ENCODE peak calls at places on chromosomes 12 and 14, in ten cellular contexts. X is choroid plexus epithelial cell, Q is heart right ventricle, N is thoracic aorta, F is epithelial cell of esophagus, L is lower lobe of right lung, B is spleen, Y is sigmoid colon, Z is breast epithelium, E is cardiac fibroblast. T is an unnamed sample.

GRCh38 chr12:40892528-40892927 is 200.3 kb downstream of the CNTN1 start:
- DNase-seq in X (no peak), Q (no peak), N (no peak), F (peak; percentile 61), L (no peak), B (no peak), Y (no peak), Z (no peak), E (no peak), T (no peak)

GRCh38 chr12:67819902-67820301 is 169.3 kb upstream of the IFNG-AS1 start:
- DNase-seq in X (no peak), Q (no peak), N (no peak), F (no peak), L (no peak), B (no peak), Y (no peak), Z (no peak), E (no peak), T (no peak)

GRCh38 chr14:30928462-30928861 is 54.1 kb downstream of the COCH start:
- DNase-seq in X (no peak), Q (no peak), N (no peak), F (no peak), L (no peak), B (no peak), Y (no peak), Z (no peak), E (peak; percentile 39), T (no peak)

GRCh38 chr14:63773504-63773903 is 45.6 kb upstream of the SGPP1 start:
- DNase-seq in X (no peak), Q (no peak), N (no peak), F (peak; percentile 82), L (no peak), B (no peak), Y (no peak), Z (no peak), E (no peak), T (no peak)

GRCh38 chr12:59372971-59373370 is 222.9 kb upstream of the SLC16A7 start:
- DNase-seq in X (peak; percentile 42), Q (no peak), N (no peak), F (peak; percentile 42), L (no peak), B (no peak), Y (no peak), Z (no peak), E (peak; percentile 23), T (no peak)

GRCh38 chr14:105050551-105050897 is 14.7 kb downstream of the GPR132 start:
- DNase-seq in X (peak; percentile 67), Q (no peak), N (no peak), F (peak; percentile 71), L (peak; percentile 79), B (peak; percentile 74), Y (peak; percentile 63), Z (peak; percentile 29), E (peak; percentile 25), T (no peak)

GRCh38 chr12:68587448-68587873 is 23.2 kb upstream of the RAP1B start:
- DNase-seq in X (no peak), Q (no peak), N (no peak), F (no peak), L (no peak), B (no peak), Y (no peak), Z (no peak), E (no peak), T (no peak)

GRCh38 chr12:124432376-124432775 is 135.0 kb downstream of the NCOR2 start:
- DNase-seq in X (peak; percentile 37), Q (no peak), N (no peak), F (no peak), L (peak; percentile 73), B (no peak), Y (no peak), Z (no peak), E (no peak), T (no peak)

GRCh38 chr14:93903342-93904184 is 23.6 kb upstream of the FAM181A start:
- DNase-seq in X (peak; percentile 15), Q (no peak), N (no peak), F (peak; percentile 7), L (no peak), B (no peak), Y (no peak), Z (no peak), E (no peak), T (no peak)

GRCh38 chr12:89988156-89988555 is 279.5 kb upstream of the ATP2B1 start:
- DNase-seq in X (no peak), Q (no peak), N (no peak), F (no peak), L (no peak), B (no peak), Y (no peak), Z (no peak), E (no peak), T (no peak)

GRCh38 chr12:113456761-113457160 is 14.9 kb downstream of the LHX5 start:
- DNase-seq in X (no peak), Q (no peak), N (no peak), F (no peak), L (no peak), B (no peak), Y (no peak), Z (no peak), E (no peak), T (no peak)

DNA sequence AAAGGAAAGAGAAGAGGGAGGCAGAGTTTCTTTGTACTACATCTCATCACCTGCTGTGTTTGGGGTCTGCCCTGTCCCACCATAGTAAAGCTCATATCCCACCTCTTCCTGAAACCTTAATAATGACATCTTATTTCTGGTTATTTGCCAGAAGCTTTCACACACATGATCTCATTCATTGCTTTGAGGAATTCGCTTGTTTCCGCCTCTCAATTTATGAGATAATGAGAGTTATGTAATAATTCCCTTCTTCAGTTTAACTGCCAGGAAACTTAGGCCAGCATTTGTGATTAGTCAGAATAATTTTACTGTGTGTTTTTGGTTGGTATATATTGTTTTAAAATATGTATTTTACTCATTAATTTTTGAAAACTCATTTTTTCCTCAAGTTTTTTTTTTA is 205.2 kb downstream of the CACNA1C start:
- DNase-seq in X (peak; percentile 72), Q (no peak), N (no peak), F (no peak), L (no peak), B (no peak), Y (no peak), Z (no peak), E (peak; percentile 67), T (no peak)
- TF ChIP-seq CTCF in X (no peak), Q (no peak), N (no peak), F (no peak), L (no peak), B (no peak), Y (no peak), Z (no peak), E (no peak), T (no peak)

GRCh38 chr14:100065942-100066574 is 836 bp downstream of the EVL start:
- DNase-seq in X (no peak), Q (no peak), N (no peak), F (no peak), L (no peak), B (peak; percentile 85), Y (no peak), Z (no peak), E (no peak), T (no peak)
- H3K4me3 ChIP-seq in X (no peak overlapping the region), Q (no peak overlapping the region), N (peak overlapping the region; percentile 29), F (no peak overlapping the region), L (peak overlapping the region; percentile 39), B (peak overlapping the region; percentile 32), Y (no peak overlapping the region), Z (no peak overlapping the region), E (no peak overlapping the region), T (no peak overlapping the region)

DNA sequence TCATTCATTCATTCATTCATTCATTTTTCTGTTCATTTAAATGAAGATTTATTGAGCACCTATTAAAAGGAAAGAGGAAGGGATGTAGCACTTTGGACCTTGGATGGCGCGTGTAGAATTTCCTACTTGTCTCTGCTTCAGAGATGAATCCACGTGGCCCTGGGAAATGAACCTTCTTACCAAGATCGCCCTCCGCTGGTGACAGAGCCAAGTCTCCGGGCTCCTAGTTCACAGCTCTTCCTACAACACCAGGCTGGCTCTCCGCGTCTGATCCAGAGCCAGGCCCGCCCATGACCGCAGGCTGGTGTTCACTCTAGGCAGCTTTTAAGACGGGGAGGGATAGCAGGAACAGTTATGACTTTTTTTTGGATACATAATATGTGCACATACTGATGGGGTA is 70.9 kb upstream of the PIWIL1 start:
- DNase-seq in X (no peak), Q (no peak), N (no peak), F (no peak), L (no peak), B (no peak), Y (no peak), Z (peak; percentile 36), E (no peak), T (no peak)
- TF ChIP-seq CTCF in X (no peak), Q (no peak), N (no peak), F (no peak), L (no peak), B (no peak), Y (no peak), Z (no peak), E (no peak), T (no peak)

GRCh38 chr12:12891646-12892355 is 439 bp downstream of the GPRC5A start:
- DNase-seq in X (no peak), Q (no peak), N (no peak), F (peak; percentile 43), L (no peak), B (no peak), Y (no peak), Z (no peak), E (no peak), T (no peak)

GRCh38 chr12:12890492-12890814 is 909 bp upstream of the GPRC5A start:
- DNase-seq in X (no peak), Q (no peak), N (no peak), F (no peak), L (no peak), B (no peak), Y (no peak), Z (no peak), E (no peak), T (no peak)

GRCh38 chr12:12892670-12893290 is 1.4 kb downstream of the GPRC5A start:
- DNase-seq in X (no peak), Q (no peak), N (no peak), F (peak; percentile 55), L (peak; percentile 77), B (no peak), Y (no peak), Z (no peak), E (no peak), T (no peak)

GRCh38 chr12:12889701-12890100 is 1.7 kb upstream of the GPRC5A start:
- DNase-seq in X (no peak), Q (no peak), N (no peak), F (no peak), L (no peak), B (no peak), Y (no peak), Z (no peak), E (no peak), T (no peak)

DNA sequence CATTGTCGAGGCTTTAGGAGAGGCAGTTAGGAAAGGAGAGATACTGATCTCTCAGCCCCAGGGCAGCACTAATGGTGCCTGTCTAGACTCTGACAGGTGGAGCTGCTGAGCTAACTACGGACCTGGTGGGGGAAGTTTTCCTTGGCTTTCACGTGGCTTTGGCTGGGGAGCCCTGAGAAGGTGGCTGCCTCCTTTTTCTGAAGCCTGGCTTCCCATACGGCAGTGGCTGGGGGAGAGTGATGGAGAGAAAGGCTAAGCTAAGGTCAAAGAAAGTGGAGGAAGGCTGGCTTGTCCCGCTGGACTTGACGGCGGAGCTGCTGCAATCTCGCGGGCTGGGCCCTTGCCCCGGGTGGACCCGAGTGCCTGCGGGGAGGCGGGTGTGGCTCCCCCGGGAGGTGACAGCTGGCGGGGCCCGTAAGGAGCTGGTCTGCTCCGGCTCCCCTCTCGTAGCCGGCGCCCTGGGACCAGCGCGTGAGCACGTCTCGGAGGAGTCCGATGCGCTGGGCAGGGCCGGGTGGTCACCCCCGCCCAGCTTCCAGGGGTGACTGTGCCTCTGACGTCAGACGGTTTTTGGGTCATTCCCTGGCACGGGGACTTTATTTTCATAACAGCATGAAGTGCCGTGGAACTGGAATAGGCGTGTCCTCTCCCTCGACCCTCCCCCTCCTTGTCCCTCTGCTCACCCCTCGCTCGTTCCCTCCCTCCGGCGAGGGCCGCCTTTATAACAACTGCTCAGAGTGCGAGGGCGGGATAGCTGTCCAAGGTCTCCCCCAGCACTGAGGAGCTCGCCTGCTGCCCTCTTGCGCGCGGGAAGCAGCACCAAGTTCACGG is at the start of gene GPRC5A:
- DNase-seq in X (peak; percentile 96), Q (peak; percentile 74), N (peak; percentile 90), F (peak; percentile 91), L (peak; percentile 90), B (peak; percentile 79), Y (peak; percentile 95), Z (peak; percentile 90), E (peak; percentile 96), T (peak; percentile 96)
- H3K4me3 ChIP-seq in X (peak within 1 kb of the TSS; percentile 70), Q (peak within 1 kb of the TSS; percentile 21), N (peak within 1 kb of the TSS; percentile 81), F (peak within 1 kb of the TSS; percentile 67), L (peak within 1 kb of the TSS; percentile 58), B (peak within 1 kb of the TSS; percentile 49), Y (peak within 1 kb of the TSS; percentile 39), Z (peak within 1 kb of the TSS; percentile 72), E (peak within 1 kb of the TSS; percentile 56), T (peak within 1 kb of the TSS; percentile 66)

T was measured in BJ.